ENCODE peak calls at places on chromosome X, in ten cellular contexts. C is CD4-positive, alpha-beta memory T cell; P is upper lobe of right lung; Y is GM03348; D is tibial artery; O is left ventricle myocardium inferior; R is Daoy; T is neural progenitor cell; H is occipital lobe; N is cardiac muscle cell. I is an unnamed sample.

GRCh38 chrX:11967986-11968385 is 170.3 kb upstream of the FRMPD4 start:
- DNase-seq in N (peak; percentile 29), C (no peak), P (no peak), D (no peak), O (no peak), H (no peak), R (no peak), Y (no peak), T (no peak), I (no peak)

GRCh38 chrX:77768787-77769186 is 17.2 kb downstream of the ATRX start:
- DNase-seq in T (no peak), H (no peak), P (no peak), Y (no peak), N (no peak), C (no peak), O (no peak), D (no peak), R (no peak), I (no peak)

GRCh38 chrX:14027031-14027430 is 2.7 kb downstream of the GEMIN8 start:
- DNase-seq in C (peak; percentile 48), O (peak; percentile 14), Y (no peak), D (no peak), T (no peak), P (no peak), R (peak; percentile 15), N (peak; percentile 25), H (peak; percentile 55), I (no peak)

GRCh38 chrX:38880460-38880859 is 79.2 kb downstream of the MID1IP1 start:
- DNase-seq in R (peak; percentile 7), H (no peak), T (no peak), Y (no peak), P (no peak), O (no peak), D (no peak), C (no peak), N (no peak), I (no peak)

GRCh38 chrX:23797371-23798128 is 14.6 kb downstream of the SAT1 start:
- DNase-seq in T (no peak), H (no peak), R (no peak), C (no peak), Y (no peak), N (no peak), D (no peak), P (no peak), O (no peak), I (peak; percentile 31)

GRCh38 chrX:51568586-51568985 is 50.1 kb downstream of the CENPVL3 start:
- DNase-seq in Y (peak; percentile 4), P (no peak), O (no peak), T (no peak), D (no peak), R (peak; percentile 54), H (no peak), C (no peak), N (peak; percentile 0), I (no peak)

GRCh38 chrX:148530464-148531077 is 30.2 kb downstream of the AFF2 start:
- DNase-seq in Y (no peak), O (no peak), D (no peak), N (peak; percentile 50), P (no peak), R (no peak), H (no peak), C (peak; percentile 14), T (peak; percentile 43), I (no peak)

GRCh38 chrX:15948318-15948660 is 93.7 kb upstream of the AP1S2 start:
- DNase-seq in C (no peak), H (no peak), N (no peak), T (no peak), O (no peak), P (no peak), R (no peak), D (no peak), Y (no peak), I (no peak)